ENCODE peak calls at places on chromosomes 4 and X, in seven cellular contexts. One of them, this sample, is unnamed. For H3K9me3, the result is how much of the 10 kb centered on the place peaks cover.

GRCh38 chr4:132992686-132993085 is 156.4 kb upstream of the PCDH10 start:
- DNase-seq in endodermal cell: no peak
- DNase-seq in lung: no peak
- DNase-seq in CD8-positive, alpha-beta T cell: no peak
- DNase-seq in AG04450: no peak
- DNase-seq in H9: no peak
- DNase-seq in K562: no peak
- DNase-seq in this sample: no peak

GRCh38 chr4:185215261-185215660 is 5.9 kb downstream of the SNX25 start:
- DNase-seq in endodermal cell: no peak
- DNase-seq in lung: no peak
- DNase-seq in CD8-positive, alpha-beta T cell: no peak
- DNase-seq in AG04450: no peak
- DNase-seq in H9: no peak
- DNase-seq in K562: no peak
- DNase-seq in this sample: no peak

GRCh38 chr4:151202851-151203455 is 74.0 kb upstream of the PRSS48 start:
- DNase-seq in endodermal cell: no peak
- DNase-seq in lung: no peak
- DNase-seq in CD8-positive, alpha-beta T cell: no peak
- DNase-seq in AG04450: no peak
- DNase-seq in H9: no peak
- DNase-seq in K562: no peak
- DNase-seq in this sample: no peak

GRCh38 chr4:104420766-104421165 is 73.9 kb downstream of the CXXC4 start:
- DNase-seq in endodermal cell: peak
- DNase-seq in lung: no peak
- DNase-seq in CD8-positive, alpha-beta T cell: peak
- DNase-seq in AG04450: no peak
- DNase-seq in H9: no peak
- DNase-seq in K562: no peak
- DNase-seq in this sample: no peak

GRCh38 chrX:45191820-45192409 is 8.8 kb downstream of the DIPK2B start:
- DNase-seq in endodermal cell: no peak
- DNase-seq in lung: no peak
- DNase-seq in CD8-positive, alpha-beta T cell: no peak
- DNase-seq in AG04450: no peak
- DNase-seq in H9: no peak
- DNase-seq in K562: no peak
- DNase-seq in this sample: no peak

GRCh38 chr4:93368968-93369367 is 459.6 kb upstream of the ATOH1 start:
- DNase-seq in endodermal cell: no peak
- DNase-seq in lung: no peak
- DNase-seq in CD8-positive, alpha-beta T cell: no peak
- DNase-seq in AG04450: no peak
- DNase-seq in H9: no peak
- DNase-seq in K562: no peak
- DNase-seq in this sample: no peak

GRCh38 chrX:16185725-16186136 is 18.4 kb downstream of the MAGEB17 start:
- DNase-seq in endodermal cell: peak
- DNase-seq in lung: no peak
- DNase-seq in CD8-positive, alpha-beta T cell: no peak
- DNase-seq in AG04450: peak
- DNase-seq in H9: no peak
- DNase-seq in K562: peak
- DNase-seq in this sample: no peak

GRCh38 chr4:172750910-172751309 is 417.7 kb upstream of the GALNT7 start:
- DNase-seq in endodermal cell: no peak
- DNase-seq in lung: no peak
- DNase-seq in CD8-positive, alpha-beta T cell: no peak
- DNase-seq in AG04450: no peak
- DNase-seq in H9: no peak
- DNase-seq in K562: no peak
- DNase-seq in this sample: no peak

GRCh38 chr4:10589308-10589707 is 95.3 kb downstream of the CLNK start:
- DNase-seq in endodermal cell: peak
- DNase-seq in lung: no peak
- DNase-seq in CD8-positive, alpha-beta T cell: no peak
- DNase-seq in AG04450: no peak
- DNase-seq in H9: no peak
- DNase-seq in K562: no peak
- DNase-seq in this sample: no peak

GRCh38 chr4:85725727-85726170 is 250.8 kb downstream of the ARHGAP24 start:
- DNase-seq in endodermal cell: no peak
- DNase-seq in lung: peak
- DNase-seq in CD8-positive, alpha-beta T cell: no peak
- DNase-seq in AG04450: no peak
- DNase-seq in H9: no peak
- DNase-seq in K562: peak
- DNase-seq in this sample: no peak

GRCh38 chrX:38220024-38220935 is at the start of gene SRPX:
- DNase-seq in endodermal cell: peak
- DNase-seq in lung: no peak
- DNase-seq in CD8-positive, alpha-beta T cell: no peak
- DNase-seq in AG04450: no peak
- DNase-seq in H9: peak
- DNase-seq in K562: peak
- DNase-seq in this sample: no peak

GRCh38 chr4:8351931-8352367 is 82.4 kb downstream of the HTRA3 start:
- DNase-seq in endodermal cell: no peak
- DNase-seq in lung: peak
- DNase-seq in CD8-positive, alpha-beta T cell: no peak
- DNase-seq in AG04450: peak
- DNase-seq in H9: no peak
- DNase-seq in K562: no peak
- DNase-seq in this sample: no peak

GRCh38 chr4:83387922-83388676 is 53.5 kb upstream of the HPSE start:
- DNase-seq in endodermal cell: peak
- DNase-seq in lung: no peak
- DNase-seq in CD8-positive, alpha-beta T cell: peak
- DNase-seq in AG04450: no peak
- DNase-seq in H9: no peak
- DNase-seq in K562: peak
- DNase-seq in this sample: peak

GRCh38 chr4:74794341-74794801 is at the start of gene BTC:
- DNase-seq in endodermal cell: peak
- DNase-seq in lung: peak
- DNase-seq in CD8-positive, alpha-beta T cell: no peak
- DNase-seq in AG04450: no peak
- DNase-seq in H9: peak
- DNase-seq in K562: peak
- DNase-seq in this sample: no peak

GRCh38 chr4:14857986-14858385 is 144.3 kb upstream of the CPEB2 start:
- DNase-seq in endodermal cell: no peak
- DNase-seq in lung: no peak
- DNase-seq in CD8-positive, alpha-beta T cell: no peak
- DNase-seq in AG04450: no peak
- DNase-seq in H9: no peak
- DNase-seq in K562: no peak
- DNase-seq in this sample: no peak

GRCh38 chr4:14857475-14857874 is 144.8 kb upstream of the CPEB2 start:
- DNase-seq in endodermal cell: no peak
- DNase-seq in lung: no peak
- DNase-seq in CD8-positive, alpha-beta T cell: no peak
- DNase-seq in AG04450: no peak
- DNase-seq in H9: no peak
- DNase-seq in K562: no peak
- DNase-seq in this sample: no peak

GRCh38 chr4:14856927-14857220 is 145.4 kb upstream of the CPEB2 start:
- DNase-seq in endodermal cell: no peak
- DNase-seq in lung: no peak
- DNase-seq in CD8-positive, alpha-beta T cell: no peak
- DNase-seq in AG04450: no peak
- DNase-seq in H9: no peak
- DNase-seq in K562: no peak
- DNase-seq in this sample: no peak

GRCh38 chr4:14855719-14856075 is 146.6 kb upstream of the CPEB2 start:
- DNase-seq in endodermal cell: peak
- DNase-seq in lung: no peak
- DNase-seq in CD8-positive, alpha-beta T cell: no peak
- DNase-seq in AG04450: no peak
- DNase-seq in H9: no peak
- DNase-seq in K562: no peak
- DNase-seq in this sample: no peak

GRCh38 chr4:14856076-14856926 is 146.0 kb upstream of the CPEB2 start:
- DNase-seq in endodermal cell: peak
- DNase-seq in lung: peak
- DNase-seq in CD8-positive, alpha-beta T cell: no peak
- DNase-seq in AG04450: peak
- DNase-seq in H9: no peak
- DNase-seq in K562: peak
- DNase-seq in this sample: no peak
- H3K27ac ChIP-seq in endodermal cell: no peak
- H3K27ac ChIP-seq in lung: peak
- H3K27ac ChIP-seq in CD8-positive, alpha-beta T cell: no peak
- H3K27ac ChIP-seq in AG04450: peak
- H3K27ac ChIP-seq in H9: no peak
- H3K27ac ChIP-seq in K562: peak
- H3K27ac ChIP-seq in this sample: no peak

GRCh38 chrX:153882557-153882956 is 3.4 kb downstream of the L1CAM start:
- DNase-seq in endodermal cell: peak
- DNase-seq in lung: no peak
- DNase-seq in CD8-positive, alpha-beta T cell: no peak
- DNase-seq in AG04450: no peak
- DNase-seq in H9: no peak
- DNase-seq in K562: no peak
- DNase-seq in this sample: no peak

GRCh38 chrX:153883163-153883843 is 2.7 kb downstream of the L1CAM start:
- DNase-seq in endodermal cell: no peak
- DNase-seq in lung: no peak
- DNase-seq in CD8-positive, alpha-beta T cell: no peak
- DNase-seq in AG04450: no peak
- DNase-seq in H9: no peak
- DNase-seq in K562: peak
- DNase-seq in this sample: no peak

GRCh38 chrX:153885208-153885787 is 675 bp downstream of the L1CAM start:
- DNase-seq in endodermal cell: no peak
- DNase-seq in lung: no peak
- DNase-seq in CD8-positive, alpha-beta T cell: no peak
- DNase-seq in AG04450: no peak
- DNase-seq in H9: no peak
- DNase-seq in K562: no peak
- DNase-seq in this sample: no peak

GRCh38 chrX:153885968-153886903 is at the start of gene L1CAM:
- DNase-seq in endodermal cell: peak
- DNase-seq in lung: no peak
- DNase-seq in CD8-positive, alpha-beta T cell: peak
- DNase-seq in AG04450: no peak
- DNase-seq in H9: peak
- DNase-seq in K562: peak
- DNase-seq in this sample: no peak

DNA sequence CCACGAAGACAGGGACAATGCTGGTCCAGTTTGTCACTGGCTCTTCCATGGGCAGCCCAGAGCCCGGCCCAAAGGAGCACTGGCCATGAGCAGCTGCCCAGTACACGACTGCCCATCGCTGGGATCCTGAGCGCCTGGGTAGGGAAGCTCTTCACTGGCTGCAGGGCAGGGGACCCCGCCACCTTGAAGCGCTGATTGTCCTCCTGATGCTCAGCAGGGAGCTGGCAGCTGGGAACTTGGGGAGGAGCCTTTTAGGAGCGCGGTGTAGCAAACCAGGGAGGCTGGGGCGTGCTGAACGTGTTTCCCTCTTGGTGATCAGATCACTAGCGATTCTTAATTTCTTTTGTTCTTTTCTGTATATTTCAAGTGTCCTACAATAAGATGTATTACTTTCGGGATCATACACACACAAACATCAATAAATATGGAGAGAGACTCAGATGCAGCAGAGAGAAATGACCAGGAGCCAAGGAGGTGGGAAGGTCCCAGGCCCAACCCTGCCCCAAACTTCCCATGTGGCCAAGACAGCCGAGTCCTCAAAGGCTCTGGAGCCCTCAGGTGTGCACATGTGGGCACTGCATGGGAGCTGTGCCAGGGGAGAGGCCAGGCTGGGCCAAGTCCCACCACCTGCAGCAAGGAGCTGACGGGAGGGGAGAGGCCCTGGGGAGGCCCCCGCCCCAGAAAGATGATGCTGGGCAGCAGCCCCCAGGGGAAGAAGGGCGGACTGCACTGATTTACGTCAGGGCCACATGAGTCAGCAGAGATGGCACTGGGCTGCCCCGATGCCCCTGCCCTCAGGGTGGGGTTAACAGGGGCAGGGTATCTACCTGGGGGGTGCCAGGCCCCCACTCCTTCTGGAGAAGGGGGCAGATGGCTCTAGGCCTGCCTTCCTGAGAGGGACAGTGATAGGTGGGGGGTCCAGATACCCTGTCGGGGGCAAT is 1.6 kb downstream of the L1CAM start:
- DNase-seq in endodermal cell: no peak
- DNase-seq in lung: no peak
- DNase-seq in CD8-positive, alpha-beta T cell: no peak
- DNase-seq in AG04450: no peak
- DNase-seq in H9: no peak
- DNase-seq in K562: no peak
- DNase-seq in this sample: no peak
- TF ChIP-seq CTCF in endodermal cell: peak
- TF ChIP-seq CTCF in lung: no peak
- TF ChIP-seq CTCF in CD8-positive, alpha-beta T cell: no peak
- TF ChIP-seq CTCF in AG04450: no peak
- TF ChIP-seq CTCF in H9: peak
- TF ChIP-seq CTCF in K562: no peak
- TF ChIP-seq CTCF in this sample: no peak

DNA sequence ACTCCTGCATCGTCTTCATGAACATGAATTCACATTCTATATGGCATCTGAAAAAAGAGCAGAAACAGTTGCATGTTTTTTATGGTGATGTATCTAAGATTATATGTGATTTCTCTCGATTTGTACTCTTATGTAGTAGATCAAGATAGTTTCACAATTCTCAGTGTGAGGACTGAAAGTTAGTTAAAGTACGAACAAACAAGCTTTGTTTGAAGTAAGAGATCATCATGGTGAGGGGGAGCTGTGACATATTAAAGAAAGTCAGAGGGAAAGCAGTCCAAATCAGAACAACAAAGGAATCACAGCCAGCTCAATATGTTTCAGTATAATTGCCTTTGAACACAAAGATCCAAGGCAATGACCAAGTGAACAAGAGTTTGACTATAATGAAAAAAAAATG is 1140.6 kb downstream of the SH3BGRL start:
- DNase-seq in endodermal cell: no peak
- DNase-seq in lung: no peak
- DNase-seq in CD8-positive, alpha-beta T cell: no peak
- DNase-seq in AG04450: no peak
- DNase-seq in H9: no peak
- DNase-seq in K562: no peak
- DNase-seq in this sample: no peak
- H3K9me3 ChIP-seq in endodermal cell: under half
- H3K9me3 ChIP-seq in lung: under half
- H3K9me3 ChIP-seq in CD8-positive, alpha-beta T cell: under half
- H3K9me3 ChIP-seq in AG04450: under half
- H3K9me3 ChIP-seq in H9: under half
- H3K9me3 ChIP-seq in K562: under half
- H3K9me3 ChIP-seq in this sample: under half

DNA sequence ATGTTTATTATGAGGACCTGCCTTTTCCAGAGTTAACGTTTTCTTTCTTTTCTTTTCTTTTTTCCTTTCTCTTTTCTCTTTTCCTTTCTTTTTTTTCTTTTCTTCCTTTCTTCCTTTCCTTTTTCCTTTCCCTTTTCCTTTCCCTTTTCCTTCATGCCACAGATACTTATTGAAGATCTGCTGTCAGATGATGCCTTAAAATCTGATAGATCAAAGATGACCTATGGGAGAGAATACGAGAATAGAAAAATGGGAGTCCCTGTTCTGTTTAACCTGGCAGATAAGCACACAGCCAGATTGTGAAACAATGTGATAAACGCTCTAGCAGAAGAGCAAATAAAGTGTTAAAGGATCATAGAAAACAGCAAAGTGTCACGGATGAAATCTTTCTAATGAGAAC is 38.9 kb downstream of the AFF1 start:
- DNase-seq in endodermal cell: no peak
- DNase-seq in lung: no peak
- DNase-seq in CD8-positive, alpha-beta T cell: no peak
- DNase-seq in AG04450: no peak
- DNase-seq in H9: no peak
- DNase-seq in K562: no peak
- DNase-seq in this sample: no peak
- H3K27ac ChIP-seq in endodermal cell: no peak
- H3K27ac ChIP-seq in lung: no peak
- H3K27ac ChIP-seq in CD8-positive, alpha-beta T cell: no peak
- H3K27ac ChIP-seq in AG04450: no peak
- H3K27ac ChIP-seq in H9: no peak
- H3K27ac ChIP-seq in K562: no peak
- H3K27ac ChIP-seq in this sample: no peak